ENCODE peak calls at places on chromosomes 4 and X, in five cellular contexts. O is colonic mucosa, U is IMR-90, M is H9, N is fibroblast of lung. C is an unnamed sample.

GRCh38 chr4:169398294-169398693 is 127.5 kb upstream of the SH3RF1 start:
- DNase-seq in N (peak; percentile 90), U (peak; percentile 76), O (no peak), M (no peak), C (no peak)

GRCh38 chr4:30792616-30793015 is 72.4 kb downstream of the PCDH7 start:
- DNase-seq in U (no peak), M (no peak), O (no peak), N (no peak), C (no peak)

GRCh38 chrX:46649421-46650260 is 76.1 kb downstream of the CHST7 start:
- DNase-seq in N (peak; percentile 27), O (no peak), U (peak; percentile 19), M (peak; percentile 69), C (no peak)

GRCh38 chr4:81631958-81632439 is 160.3 kb upstream of the RASGEF1B start:
- DNase-seq in M (no peak), U (peak; percentile 43), N (peak; percentile 86), O (no peak), C (no peak)

GRCh38 chr4:154822775-154823174 is 41.7 kb downstream of the RBM46 start:
- DNase-seq in O (no peak), U (peak; percentile 84), N (peak; percentile 79), M (no peak), C (no peak)

GRCh38 chr4:88919056-88919455 is 137.9 kb downstream of the FAM13A start:
- DNase-seq in U (no peak), N (no peak), M (no peak), O (no peak), C (no peak)

GRCh38 chr4:7761720-7762119 is 177.9 kb downstream of the AFAP1 start:
- DNase-seq in U (peak; percentile 34), N (peak; percentile 69), M (peak; percentile 80), O (peak; percentile 65), C (peak; percentile 71)

GRCh38 chr4:166143227-166143626 is 270.2 kb downstream of the TLL1 start:
- DNase-seq in M (no peak), O (no peak), N (no peak), U (no peak), C (no peak)

GRCh38 chr4:948101-948935 is 16.1 kb downstream of the TMEM175 start:
- DNase-seq in O (no peak), N (no peak), M (no peak), U (no peak), C (no peak)

GRCh38 chrX:129115104-129115503 is 408.2 kb downstream of the SMARCA1 start:
- DNase-seq in U (peak; percentile 8), O (peak; percentile 48), M (peak; percentile 66), N (peak; percentile 0), C (peak; percentile 82)

GRCh38 chr4:28443786-28444412 is 1583.3 kb downstream of the STIM2 start:
- DNase-seq in U (peak; percentile 15), N (no peak), O (no peak), M (peak; percentile 65), C (no peak)

GRCh38 chr4:116332508-116332907 is 752.9 kb downstream of the TRAM1L1 start:
- DNase-seq in U (no peak), N (no peak), M (no peak), O (no peak), C (no peak)

GRCh38 chr4:2283199-2283711 is 21.3 kb upstream of the MXD4 start:
- DNase-seq in U (no peak), M (no peak), N (no peak), O (no peak), C (no peak)

GRCh38 chr4:82360298-82361177 is 13.3 kb downstream of the HNRNPD start:
- DNase-seq in U (peak; percentile 29), N (peak; percentile 56), M (no peak), O (no peak), C (peak; percentile 49)

GRCh38 chr4:152385551-152385950 is 150.3 kb downstream of the FBXW7 start:
- DNase-seq in O (no peak), U (peak; percentile 31), N (peak; percentile 38), M (no peak), C (peak; percentile 49)

GRCh38 chr4:75634281-75634680 is 4.0 kb upstream of the CDKL2 start:
- DNase-seq in O (no peak), M (no peak), U (no peak), N (no peak), C (no peak)

GRCh38 chr4:78058591-78059523 is 1.7 kb downstream of the FRAS1 start:
- DNase-seq in M (peak; percentile 72), U (no peak), N (peak; percentile 17), O (peak; percentile 52), C (no peak)

GRCh38 chr4:24924309-24924781 is 11.5 kb upstream of the CCDC149 start:
- DNase-seq in N (peak; percentile 93), U (peak; percentile 97), M (no peak), O (no peak), C (no peak)

DNA sequence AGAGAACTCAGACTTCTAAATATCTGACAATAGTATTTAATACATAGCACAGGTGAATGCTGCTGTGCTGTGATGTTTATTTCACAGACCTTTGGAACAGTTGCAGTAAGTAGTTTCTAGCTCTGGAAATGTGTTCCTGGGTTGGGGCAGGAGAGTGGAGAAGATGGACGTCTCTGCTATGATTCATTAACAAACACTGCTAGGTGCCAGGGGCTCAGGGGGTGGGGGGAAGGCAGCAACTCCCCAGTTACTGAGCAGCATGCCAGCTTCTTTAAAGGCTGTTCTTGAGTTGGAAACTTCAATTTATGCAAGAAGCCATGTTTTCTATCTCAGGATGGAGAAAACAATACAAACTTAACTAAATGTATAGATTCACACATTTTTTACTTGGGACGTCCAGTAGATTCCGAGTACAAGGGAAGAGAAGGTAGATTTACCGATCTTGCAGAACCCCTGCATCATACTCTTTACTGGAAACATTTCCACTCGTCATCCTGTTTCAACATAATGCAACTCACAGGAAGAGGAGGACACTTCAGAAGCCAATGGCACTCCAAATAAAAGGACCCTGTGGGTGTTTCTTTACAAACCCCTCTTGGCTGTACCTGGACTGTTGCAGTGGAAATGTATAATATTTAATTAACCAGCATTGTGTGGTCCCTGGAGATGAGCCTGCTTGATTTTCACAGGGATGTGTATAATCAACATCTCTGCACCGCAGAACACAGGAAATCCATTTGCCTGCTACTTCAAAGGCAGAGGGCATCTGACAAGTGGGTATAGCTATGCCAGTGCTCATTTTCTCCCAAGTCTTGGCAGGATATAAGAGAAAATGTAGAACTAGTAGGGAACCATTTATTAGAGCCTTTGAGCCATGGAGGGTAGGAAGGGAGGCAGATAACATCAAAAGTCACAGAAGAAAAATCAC is 171.4 kb downstream of the SH3KBP1 start:
- DNase-seq in N (no peak), O (no peak), M (no peak), U (no peak), C (no peak)
- H3K27ac ChIP-seq in N (no peak overlapping the region), O (no peak overlapping the region), M (no peak overlapping the region), U (no peak overlapping the region), C (no peak overlapping the region)

DNA sequence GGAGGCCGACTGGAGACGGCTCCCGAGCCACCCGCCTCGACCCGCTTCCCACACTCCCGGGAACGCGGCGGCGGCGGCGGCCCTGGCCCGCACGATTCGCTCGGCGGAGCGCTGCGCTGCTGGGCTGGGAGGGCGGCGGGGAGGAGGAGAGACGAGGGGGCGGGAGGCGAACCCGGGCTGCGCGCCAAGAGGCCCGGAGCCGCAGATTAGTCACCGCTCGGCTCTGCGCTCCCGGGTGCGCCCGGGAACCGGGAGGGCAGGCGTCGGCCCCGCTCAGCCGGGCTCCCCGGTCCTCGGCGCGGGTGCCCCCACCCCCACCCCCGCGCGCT is 11.2 kb upstream of the BCOR start:
- DNase-seq in N (peak; percentile 78), O (peak; percentile 79), M (peak; percentile 63), U (peak; percentile 76), C (peak; percentile 52)
- H3K9ac ChIP-seq in N (peak overlapping the region; percentile 72), O (peak overlapping the region; percentile 53), M (no peak overlapping the region), U (peak overlapping the region; percentile 50), C (peak overlapping the region; percentile 59)

DNA sequence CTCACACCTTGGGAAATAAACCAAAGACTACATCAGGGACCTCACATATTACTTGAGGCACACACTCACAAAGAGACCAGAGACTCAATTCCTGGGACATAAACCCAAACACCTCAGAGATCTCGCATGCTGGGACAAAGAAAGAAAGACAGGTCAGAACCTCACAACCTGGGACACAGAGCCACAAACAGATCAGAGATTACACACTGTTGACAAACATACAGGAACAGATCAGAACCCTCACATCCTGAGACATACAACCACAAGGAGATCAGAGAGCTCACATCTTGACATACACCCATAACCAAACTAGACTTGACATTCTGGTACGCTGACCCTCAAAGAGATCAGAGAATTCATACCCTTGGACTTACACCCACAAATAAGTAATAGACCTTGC is 17.3 kb downstream of the SUV39H1 start:
- DNase-seq in N (no peak), O (no peak), U (no peak), M (no peak), C (no peak)
- H3K27ac ChIP-seq in N (no peak overlapping the region), O (no peak overlapping the region), U (no peak overlapping the region), M (no peak overlapping the region), C (no peak overlapping the region)

DNA sequence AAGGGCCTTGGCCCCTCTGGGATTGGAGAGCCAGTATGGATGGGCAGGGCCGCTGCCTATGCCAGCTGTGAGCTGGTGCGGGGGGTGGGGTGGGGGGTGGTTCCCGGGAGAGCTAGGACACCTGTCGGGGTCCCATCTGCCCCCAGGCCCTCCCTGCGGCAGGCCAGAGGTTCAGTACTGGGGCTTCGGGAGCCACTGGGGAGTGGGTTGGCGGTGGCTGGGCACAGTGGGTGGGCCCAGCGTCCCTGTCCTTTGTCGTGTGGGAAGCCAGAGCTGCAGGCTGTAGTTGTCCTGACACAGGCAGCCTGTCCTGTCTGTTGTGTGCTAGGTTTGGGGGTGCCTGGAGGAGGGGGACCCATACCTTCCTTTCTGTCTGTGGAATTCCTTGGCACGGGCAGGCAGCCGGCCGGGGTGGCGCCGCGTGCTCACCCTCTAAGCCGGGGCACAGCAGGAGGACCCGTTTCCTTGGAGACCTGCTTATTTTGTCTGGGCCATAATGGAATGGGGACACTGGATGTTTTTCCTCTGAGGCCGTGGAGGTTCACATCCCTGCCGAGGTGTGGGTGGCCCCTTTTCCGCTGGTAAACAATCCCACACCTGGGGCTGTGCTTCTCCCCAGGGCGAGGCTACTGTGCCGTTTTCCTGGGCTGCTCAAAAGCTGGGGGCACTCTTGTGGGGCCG is 14.8 kb downstream of the DOK7 start:
- DNase-seq in N (no peak), O (no peak), M (no peak), U (no peak), C (no peak)
- H3K9ac ChIP-seq in N (no peak overlapping the region), O (no peak overlapping the region), M (no peak overlapping the region), U (no peak overlapping the region), C (no peak overlapping the region)